ENCODE peak calls at places on chromosome 11, in eight cellular contexts. H is GM23338, L is Karpas-422, D is lower lobe of right lung, K is psoas muscle, W is DND-41, J is MM.1S, G is cardiac muscle cell. Y is an unnamed sample. For H3K27me3, the result is how much of the 10 kb centered on the place peaks cover.

GRCh38 chr11:2943711-2944118 is 14.5 kb upstream of the PHLDA2 start:
- DNase-seq in H (no peak), L (no peak), D (peak), K (no peak), W (no peak), J (no peak), G (no peak), Y (peak)

GRCh38 chr11:27395556-27396258 is 32.7 kb upstream of the CCDC34 start:
- DNase-seq in H (peak), L (no peak), D (no peak), K (no peak), W (no peak), J (no peak), G (no peak), Y (no peak)

GRCh38 chr11:9717719-9718118 is 53.8 kb downstream of the SWAP70 start:
- DNase-seq in H (peak), L (no peak), D (no peak), K (no peak), W (no peak), J (no peak), G (no peak), Y (no peak)

GRCh38 chr11:2451916-2452694 is 7.3 kb downstream of the KCNQ1 start:
- DNase-seq in H (no peak), L (no peak), D (no peak), K (no peak), W (no peak), J (peak), G (no peak), Y (peak)

GRCh38 chr11:11036185-11037161 is 178.6 kb upstream of the ZBED5 start:
- DNase-seq in H (peak), L (peak), D (no peak), K (no peak), W (peak), J (peak), G (peak), Y (no peak)

GRCh38 chr11:13669544-13670488 is 1.3 kb downstream of the FAR1 start:
- DNase-seq in H (no peak), L (no peak), D (no peak), K (no peak), W (no peak), J (no peak), G (no peak), Y (no peak)

GRCh38 chr11:26905368-26905767 is 88.5 kb upstream of the FIBIN start:
- DNase-seq in H (peak), L (no peak), D (no peak), K (no peak), W (no peak), J (no peak), G (no peak), Y (no peak)

GRCh38 chr11:71283960-71284359 is 31.6 kb upstream of the SHANK2 start:
- DNase-seq in H (no peak), L (no peak), D (peak), K (no peak), W (no peak), J (no peak), G (no peak), Y (peak)

GRCh38 chr11:87213444-87213843 is 175.7 kb downstream of the TMEM135 start:
- DNase-seq in H (no peak), L (no peak), D (no peak), K (no peak), W (no peak), J (peak), G (no peak), Y (no peak)

GRCh38 chr11:3905080-3905953 is 49.9 kb downstream of the STIM1 start:
- DNase-seq in H (peak), L (no peak), D (peak), K (no peak), W (no peak), J (peak), G (no peak), Y (no peak)

GRCh38 chr11:94932503-94932902 is 40.9 kb downstream of the CWC15 start:
- DNase-seq in H (no peak), L (no peak), D (no peak), K (no peak), W (no peak), J (no peak), G (no peak), Y (no peak)

GRCh38 chr11:128581908-128582307 is 5.5 kb downstream of the ETS1 start:
- DNase-seq in H (no peak), L (no peak), D (no peak), K (no peak), W (no peak), J (no peak), G (no peak), Y (no peak)

GRCh38 chr11:75721852-75722668 is 4.4 kb downstream of the MOGAT2 start:
- DNase-seq in H (no peak), L (no peak), D (no peak), K (no peak), W (no peak), J (no peak), G (no peak), Y (no peak)

GRCh38 chr11:17476317-17477083 is at the start of gene ABCC8:
- DNase-seq in H (peak), L (no peak), D (no peak), K (no peak), W (peak), J (no peak), G (peak), Y (no peak)

GRCh38 chr11:69948256-69949141 is 129.3 kb upstream of the FGF3 start:
- DNase-seq in H (peak), L (no peak), D (no peak), K (no peak), W (no peak), J (no peak), G (no peak), Y (peak)

GRCh38 chr11:9219115-9219514 is 46.0 kb downstream of the DENND5A start:
- DNase-seq in H (no peak), L (no peak), D (no peak), K (no peak), W (no peak), J (no peak), G (no peak), Y (no peak)

GRCh38 chr11:30107899-30108298 is 91.1 kb upstream of the KCNA4 start:
- DNase-seq in H (no peak), L (no peak), D (no peak), K (no peak), W (no peak), J (no peak), G (no peak), Y (no peak)

GRCh38 chr11:27280131-27280530 is 82.9 kb downstream of the CCDC34 start:
- DNase-seq in H (no peak), L (no peak), D (no peak), K (no peak), W (no peak), J (no peak), G (no peak), Y (no peak)

GRCh38 chr11:104198576-104198975 is 34.6 kb upstream of the PDGFD start:
- DNase-seq in H (no peak), L (no peak), D (no peak), K (no peak), W (no peak), J (no peak), G (no peak), Y (no peak)

GRCh38 chr11:116172156-116172555 is 600.6 kb downstream of the BUD13 start:
- DNase-seq in H (no peak), L (no peak), D (no peak), K (no peak), W (no peak), J (no peak), G (no peak), Y (no peak)

GRCh38 chr11:78111298-78111697 is 28.1 kb downstream of the ALG8 start:
- DNase-seq in H (no peak), L (no peak), D (no peak), K (no peak), W (no peak), J (no peak), G (no peak), Y (no peak)

GRCh38 chr11:100918551-100919500 is 210.8 kb downstream of the PGR start:
- DNase-seq in H (no peak), L (no peak), D (no peak), K (no peak), W (no peak), J (no peak), G (no peak), Y (no peak)

GRCh38 chr11:130892847-130893246 is 23.4 kb downstream of the SNX19 start:
- DNase-seq in H (peak), L (no peak), D (no peak), K (no peak), W (no peak), J (no peak), G (no peak), Y (no peak)

GRCh38 chr11:122808494-122808893 is 29.8 kb upstream of the CRTAM start:
- DNase-seq in H (no peak), L (peak), D (no peak), K (no peak), W (no peak), J (no peak), G (no peak), Y (no peak)

GRCh38 chr11:126265801-126266200 is 2.9 kb downstream of the SRPRA start:
- DNase-seq in H (no peak), L (no peak), D (no peak), K (no peak), W (no peak), J (no peak), G (no peak), Y (no peak)

GRCh38 chr11:38481391-38481790 is 1883.4 kb upstream of the RAG2 start:
- DNase-seq in H (no peak), L (no peak), D (no peak), K (no peak), W (no peak), J (no peak), G (no peak), Y (no peak)

GRCh38 chr11:67423891-67424613 is 4.2 kb upstream of the RPS6KB2 start:
- DNase-seq in H (no peak), L (no peak), D (no peak), K (no peak), W (no peak), J (no peak), G (no peak), Y (no peak)

GRCh38 chr11:6321961-6322362 is 1.7 kb upstream of the CAVIN3 start:
- DNase-seq in H (peak), L (no peak), D (no peak), K (no peak), W (no peak), J (no peak), G (peak), Y (no peak)

GRCh38 chr11:69368119-69368880 is 74.3 kb downstream of the MYEOV start:
- DNase-seq in H (no peak), L (no peak), D (no peak), K (no peak), W (no peak), J (no peak), G (no peak), Y (peak)

GRCh38 chr11:5684627-5685362 is at the start of gene TRIM5:
- DNase-seq in H (peak), L (peak), D (peak), K (peak), W (peak), J (peak), G (peak), Y (peak)

GRCh38 chr11:118210323-118210722 is 14.5 kb downstream of the JAML start:
- DNase-seq in H (no peak), L (no peak), D (no peak), K (no peak), W (no peak), J (no peak), G (no peak), Y (no peak)

GRCh38 chr11:32186118-32186517 is 95.2 kb downstream of the RCN1 start:
- DNase-seq in H (no peak), L (no peak), D (no peak), K (no peak), W (no peak), J (no peak), G (no peak), Y (no peak)
- H3K27me3 ChIP-seq in H (under half), L (under half), D (under half), K (under half), W (under half), J (under half), G (under half), Y (under half)

GRCh38 chr11:125166347-125166841 is 1.8 kb downstream of the PKNOX2 start:
- DNase-seq in H (peak), L (no peak), D (no peak), K (peak), W (no peak), J (no peak), G (peak), Y (no peak)

GRCh38 chr11:125167292-125167953 is 2.9 kb downstream of the PKNOX2 start:
- DNase-seq in H (peak), L (no peak), D (no peak), K (no peak), W (no peak), J (no peak), G (peak), Y (peak)

GRCh38 chr11:125165664-125166346 is 1.3 kb downstream of the PKNOX2 start:
- DNase-seq in H (peak), L (no peak), D (no peak), K (no peak), W (no peak), J (no peak), G (peak), Y (no peak)

GRCh38 chr11:125167954-125168821 is 3.6 kb downstream of the PKNOX2 start:
- DNase-seq in H (peak), L (no peak), D (no peak), K (no peak), W (no peak), J (no peak), G (no peak), Y (no peak)

GRCh38 chr11:125166903-125167291 is 2.3 kb downstream of the PKNOX2 start:
- DNase-seq in H (no peak), L (no peak), D (no peak), K (no peak), W (no peak), J (no peak), G (no peak), Y (no peak)
- H3K27me3 ChIP-seq in H (half or more), L (under half), D (half or more), K (under half), W (under half), J (under half), G (under half), Y (under half)

GRCh38 chr11:1402355-1402754 is 12.6 kb downstream of the BRSK2 start:
- DNase-seq in H (no peak), L (peak), D (no peak), K (no peak), W (no peak), J (no peak), G (no peak), Y (no peak)

GRCh38 chr11:1403721-1404460 is 14.2 kb downstream of the BRSK2 start:
- DNase-seq in H (no peak), L (no peak), D (no peak), K (no peak), W (no peak), J (no peak), G (no peak), Y (no peak)

GRCh38 chr11:1401656-1402221 is 12.0 kb downstream of the BRSK2 start:
- DNase-seq in H (peak), L (peak), D (peak), K (peak), W (peak), J (peak), G (peak), Y (no peak)

GRCh38 chr11:1404461-1405185 is 14.9 kb downstream of the BRSK2 start:
- DNase-seq in H (no peak), L (no peak), D (no peak), K (no peak), W (no peak), J (no peak), G (no peak), Y (no peak)

DNA sequence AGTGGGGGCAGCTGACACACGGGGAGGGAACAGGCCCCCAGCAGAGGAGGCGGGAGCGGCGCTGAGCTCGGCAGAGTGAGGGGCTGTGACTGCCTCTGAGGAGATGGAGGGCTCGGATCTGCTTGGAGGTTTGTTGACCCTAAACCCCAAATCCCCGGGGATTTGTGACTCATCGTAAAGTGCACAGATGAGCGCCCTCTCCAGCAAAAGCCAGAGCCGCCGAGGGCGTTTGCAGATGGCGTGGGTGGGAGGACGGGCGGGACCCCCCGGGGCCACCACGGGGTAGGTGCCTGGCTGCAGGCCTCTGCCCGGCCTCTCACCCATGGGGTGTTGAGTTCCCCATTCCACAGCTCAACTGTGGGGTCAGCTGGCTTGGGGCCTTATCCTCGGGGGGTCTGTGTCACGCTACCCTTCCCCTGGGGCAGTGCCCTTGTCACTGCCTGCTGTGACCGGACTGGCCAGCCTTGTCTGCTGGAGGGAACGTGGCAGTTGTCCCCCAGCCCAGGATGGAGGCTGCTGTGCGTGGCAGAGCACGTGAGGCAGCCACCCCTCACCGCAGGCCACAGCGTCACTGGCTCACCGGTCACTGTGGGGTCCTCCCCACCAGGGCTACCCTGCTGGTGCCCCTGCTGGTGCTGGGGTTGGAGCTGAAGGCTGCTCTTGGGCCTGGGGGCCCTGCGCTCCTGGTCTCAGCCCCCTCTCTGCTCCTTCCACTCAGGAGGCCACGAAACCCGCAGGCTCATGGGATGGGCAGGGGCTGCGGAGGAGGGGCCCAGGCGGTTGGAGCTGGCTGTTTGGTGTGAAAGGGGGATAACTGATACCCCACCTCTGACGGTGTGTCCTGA is 13.3 kb downstream of the BRSK2 start:
- DNase-seq in H (no peak), L (peak), D (no peak), K (no peak), W (no peak), J (no peak), G (no peak), Y (no peak)
- H3K27me3 ChIP-seq in H (under half), L (under half), D (under half), K (under half), W (under half), J (half or more), G (under half), Y (under half)

GRCh38 chr11:58926695-58927094 is 12.6 kb upstream of the GLYATL1 start:
- DNase-seq in H (no peak), L (no peak), D (no peak), K (no peak), W (no peak), J (no peak), G (no peak), Y (no peak)
- H3K27me3 ChIP-seq in H (under half), L (under half), D (under half), K (under half), W (under half), J (under half), G (under half), Y (under half)

GRCh38 chr11:44453871-44454270 is 111.6 kb upstream of the CD82 start:
- DNase-seq in H (no peak), L (no peak), D (no peak), K (no peak), W (no peak), J (no peak), G (no peak), Y (no peak)
- H3K27me3 ChIP-seq in H (under half), L (under half), D (under half), K (under half), W (under half), J (under half), G (under half), Y (under half)

GRCh38 chr11:125257185-125257584 is 92.6 kb downstream of the PKNOX2 start:
- DNase-seq in H (peak), L (no peak), D (no peak), K (no peak), W (no peak), J (no peak), G (no peak), Y (no peak)
- H3K27me3 ChIP-seq in H (under half), L (under half), D (under half), K (under half), W (under half), J (under half), G (under half), Y (under half)

GRCh38 chr11:134558258-134558835 is 146.3 kb upstream of the B3GAT1 start:
- DNase-seq in H (no peak), L (no peak), D (no peak), K (no peak), W (peak), J (no peak), G (no peak), Y (no peak)

GRCh38 chr11:134560566-134561347 is 148.7 kb upstream of the B3GAT1 start:
- DNase-seq in H (peak), L (no peak), D (no peak), K (no peak), W (peak), J (no peak), G (peak), Y (peak)

GRCh38 chr11:134558916-134559616 is 147.0 kb upstream of the B3GAT1 start:
- DNase-seq in H (no peak), L (no peak), D (no peak), K (no peak), W (peak), J (no peak), G (no peak), Y (no peak)

GRCh38 chr11:134560066-134560465 is 148.0 kb upstream of the B3GAT1 start:
- DNase-seq in H (no peak), L (no peak), D (no peak), K (no peak), W (peak), J (no peak), G (no peak), Y (peak)

GRCh38 chr11:134559617-134559992 is 147.6 kb upstream of the B3GAT1 start:
- DNase-seq in H (no peak), L (no peak), D (no peak), K (no peak), W (peak), J (no peak), G (no peak), Y (peak)
- H3K27me3 ChIP-seq in H (under half), L (under half), D (under half), K (under half), W (under half), J (under half), G (under half), Y (under half)

GRCh38 chr11:1337647-1338007 is 28.2 kb upstream of the TOLLIP start:
- DNase-seq in H (peak), L (no peak), D (no peak), K (no peak), W (no peak), J (no peak), G (no peak), Y (no peak)

GRCh38 chr11:1333860-1334259 is 24.4 kb upstream of the TOLLIP start:
- DNase-seq in H (no peak), L (no peak), D (no peak), K (no peak), W (no peak), J (no peak), G (no peak), Y (peak)

GRCh38 chr11:1335264-1335810 is 25.9 kb upstream of the TOLLIP start:
- DNase-seq in H (no peak), L (no peak), D (no peak), K (no peak), W (no peak), J (no peak), G (no peak), Y (peak)

GRCh38 chr11:1336836-1337646 is 27.6 kb upstream of the TOLLIP start:
- DNase-seq in H (peak), L (no peak), D (peak), K (peak), W (no peak), J (no peak), G (peak), Y (peak)

GRCh38 chr11:1335811-1336761 is 26.7 kb upstream of the TOLLIP start:
- DNase-seq in H (peak), L (no peak), D (peak), K (peak), W (peak), J (peak), G (peak), Y (peak)
- H3K27me3 ChIP-seq in H (under half), L (under half), D (under half), K (under half), W (under half), J (under half), G (half or more), Y (under half)